ENCODE peak calls at places on chromosomes 5 and 9, in five cellular contexts. One of them, this sample, is unnamed.

GRCh38 chr5:501833-502184 is 22.4 kb downstream of the SLC9A3 start:
- DNase-seq in PC-3: no peak
- DNase-seq in NCI-H1105 treated with DMSO at 0.1 percent for 48 hours: no peak
- DNase-seq in AG09309: no peak
- DNase-seq in activated CD8-positive, alpha-beta memory T cell treated with anti-CD3 and anti-CD28 coated beads, Interleukin-2, amount 50 U/mL, for 4 hours: no peak
- DNase-seq in this sample: no peak

GRCh38 chr5:54558362-54558761 is 40.8 kb downstream of the SNX18 start:
- DNase-seq in activated CD8-positive, alpha-beta memory T cell treated with anti-CD3 and anti-CD28 coated beads, Interleukin-2, amount 50 U/mL, for 4 hours: no peak
- DNase-seq in PC-3: no peak
- DNase-seq in NCI-H1105 treated with DMSO at 0.1 percent for 48 hours: no peak
- DNase-seq in AG09309: no peak
- DNase-seq in this sample: no peak

GRCh38 chr5:168528521-168529360 is at the start of gene FBLL1:
- DNase-seq in NCI-H1105 treated with DMSO at 0.1 percent for 48 hours: peak
- DNase-seq in AG09309: no peak
- DNase-seq in activated CD8-positive, alpha-beta memory T cell treated with anti-CD3 and anti-CD28 coated beads, Interleukin-2, amount 50 U/mL, for 4 hours: peak
- DNase-seq in PC-3: no peak
- DNase-seq in this sample: no peak

GRCh38 chr5:132099073-132099748 is 25.6 kb downstream of the CSF2 start:
- DNase-seq in AG09309: no peak
- DNase-seq in activated CD8-positive, alpha-beta memory T cell treated with anti-CD3 and anti-CD28 coated beads, Interleukin-2, amount 50 U/mL, for 4 hours: peak
- DNase-seq in NCI-H1105 treated with DMSO at 0.1 percent for 48 hours: no peak
- DNase-seq in PC-3: no peak
- DNase-seq in this sample: no peak

GRCh38 chr9:18623201-18623600 is 149.2 kb downstream of the ADAMTSL1 start:
- DNase-seq in NCI-H1105 treated with DMSO at 0.1 percent for 48 hours: no peak
- DNase-seq in activated CD8-positive, alpha-beta memory T cell treated with anti-CD3 and anti-CD28 coated beads, Interleukin-2, amount 50 U/mL, for 4 hours: no peak
- DNase-seq in PC-3: no peak
- DNase-seq in AG09309: no peak
- DNase-seq in this sample: no peak

GRCh38 chr9:124149992-124150391 is 107.8 kb upstream of the NEK6 start:
- DNase-seq in PC-3: peak
- DNase-seq in AG09309: no peak
- DNase-seq in activated CD8-positive, alpha-beta memory T cell treated with anti-CD3 and anti-CD28 coated beads, Interleukin-2, amount 50 U/mL, for 4 hours: no peak
- DNase-seq in NCI-H1105 treated with DMSO at 0.1 percent for 48 hours: no peak
- DNase-seq in this sample: no peak

GRCh38 chr5:134041570-134042411 is 37.0 kb upstream of the VDAC1 start:
- DNase-seq in AG09309: no peak
- DNase-seq in NCI-H1105 treated with DMSO at 0.1 percent for 48 hours: no peak
- DNase-seq in PC-3: no peak
- DNase-seq in activated CD8-positive, alpha-beta memory T cell treated with anti-CD3 and anti-CD28 coated beads, Interleukin-2, amount 50 U/mL, for 4 hours: no peak
- DNase-seq in this sample: no peak

GRCh38 chr9:134620751-134621557 is 20.6 kb upstream of the COL5A1 start:
- DNase-seq in PC-3: no peak
- DNase-seq in NCI-H1105 treated with DMSO at 0.1 percent for 48 hours: no peak
- DNase-seq in activated CD8-positive, alpha-beta memory T cell treated with anti-CD3 and anti-CD28 coated beads, Interleukin-2, amount 50 U/mL, for 4 hours: peak
- DNase-seq in AG09309: no peak
- DNase-seq in this sample: no peak

GRCh38 chr5:117220730-117221129 is 646.1 kb upstream of the SEMA6A start:
- DNase-seq in PC-3: no peak
- DNase-seq in AG09309: no peak
- DNase-seq in NCI-H1105 treated with DMSO at 0.1 percent for 48 hours: no peak
- DNase-seq in activated CD8-positive, alpha-beta memory T cell treated with anti-CD3 and anti-CD28 coated beads, Interleukin-2, amount 50 U/mL, for 4 hours: no peak
- DNase-seq in this sample: no peak

GRCh38 chr9:130186839-130187522 is 14.8 kb downstream of the NCS1 start:
- DNase-seq in AG09309: no peak
- DNase-seq in NCI-H1105 treated with DMSO at 0.1 percent for 48 hours: no peak
- DNase-seq in activated CD8-positive, alpha-beta memory T cell treated with anti-CD3 and anti-CD28 coated beads, Interleukin-2, amount 50 U/mL, for 4 hours: peak
- DNase-seq in PC-3: peak
- DNase-seq in this sample: no peak

GRCh38 chr9:101371813-101372212 is 13.0 kb downstream of the BAAT start:
- DNase-seq in NCI-H1105 treated with DMSO at 0.1 percent for 48 hours: no peak
- DNase-seq in PC-3: no peak
- DNase-seq in activated CD8-positive, alpha-beta memory T cell treated with anti-CD3 and anti-CD28 coated beads, Interleukin-2, amount 50 U/mL, for 4 hours: no peak
- DNase-seq in AG09309: no peak
- DNase-seq in this sample: no peak

GRCh38 chr5:5767286-5767928 is 344.9 kb downstream of the ICE1 start:
- DNase-seq in AG09309: no peak
- DNase-seq in activated CD8-positive, alpha-beta memory T cell treated with anti-CD3 and anti-CD28 coated beads, Interleukin-2, amount 50 U/mL, for 4 hours: no peak
- DNase-seq in PC-3: no peak
- DNase-seq in NCI-H1105 treated with DMSO at 0.1 percent for 48 hours: peak
- DNase-seq in this sample: no peak

GRCh38 chr9:96048116-96048953 is 172.8 kb downstream of the ERCC6L2 start:
- DNase-seq in PC-3: no peak
- DNase-seq in NCI-H1105 treated with DMSO at 0.1 percent for 48 hours: no peak
- DNase-seq in activated CD8-positive, alpha-beta memory T cell treated with anti-CD3 and anti-CD28 coated beads, Interleukin-2, amount 50 U/mL, for 4 hours: peak
- DNase-seq in AG09309: no peak
- DNase-seq in this sample: no peak

GRCh38 chr5:147170603-147171002 is 64.2 kb upstream of the STK32A start:
- DNase-seq in NCI-H1105 treated with DMSO at 0.1 percent for 48 hours: no peak
- DNase-seq in activated CD8-positive, alpha-beta memory T cell treated with anti-CD3 and anti-CD28 coated beads, Interleukin-2, amount 50 U/mL, for 4 hours: no peak
- DNase-seq in PC-3: no peak
- DNase-seq in AG09309: no peak
- DNase-seq in this sample: no peak

GRCh38 chr9:81896067-81896466 is 32.2 kb upstream of the SPATA31D4 start:
- DNase-seq in NCI-H1105 treated with DMSO at 0.1 percent for 48 hours: no peak
- DNase-seq in activated CD8-positive, alpha-beta memory T cell treated with anti-CD3 and anti-CD28 coated beads, Interleukin-2, amount 50 U/mL, for 4 hours: no peak
- DNase-seq in AG09309: no peak
- DNase-seq in PC-3: no peak
- DNase-seq in this sample: no peak

GRCh38 chr9:88990721-88991065 is 575 bp upstream of the S1PR3 start:
- DNase-seq in NCI-H1105 treated with DMSO at 0.1 percent for 48 hours: no peak
- DNase-seq in PC-3: no peak
- DNase-seq in AG09309: no peak
- DNase-seq in activated CD8-positive, alpha-beta memory T cell treated with anti-CD3 and anti-CD28 coated beads, Interleukin-2, amount 50 U/mL, for 4 hours: no peak
- DNase-seq in this sample: no peak

GRCh38 chr5:158431369-158432029 is 572.6 kb upstream of the CLINT1 start:
- DNase-seq in AG09309: no peak
- DNase-seq in PC-3: no peak
- DNase-seq in activated CD8-positive, alpha-beta memory T cell treated with anti-CD3 and anti-CD28 coated beads, Interleukin-2, amount 50 U/mL, for 4 hours: no peak
- DNase-seq in NCI-H1105 treated with DMSO at 0.1 percent for 48 hours: no peak
- DNase-seq in this sample: no peak

GRCh38 chr5:91194861-91195460 is 188.2 kb downstream of the ARRDC3 start:
- DNase-seq in AG09309: no peak
- DNase-seq in NCI-H1105 treated with DMSO at 0.1 percent for 48 hours: peak
- DNase-seq in PC-3: no peak
- DNase-seq in activated CD8-positive, alpha-beta memory T cell treated with anti-CD3 and anti-CD28 coated beads, Interleukin-2, amount 50 U/mL, for 4 hours: no peak
- DNase-seq in this sample: peak

GRCh38 chr9:120755827-120756434 is 37.3 kb downstream of the FBXW2 start:
- DNase-seq in NCI-H1105 treated with DMSO at 0.1 percent for 48 hours: peak
- DNase-seq in PC-3: peak
- DNase-seq in activated CD8-positive, alpha-beta memory T cell treated with anti-CD3 and anti-CD28 coated beads, Interleukin-2, amount 50 U/mL, for 4 hours: peak
- DNase-seq in AG09309: no peak
- DNase-seq in this sample: peak

GRCh38 chr5:67395790-67396418 is 199.3 kb upstream of the CD180 start:
- DNase-seq in PC-3: no peak
- DNase-seq in AG09309: no peak
- DNase-seq in NCI-H1105 treated with DMSO at 0.1 percent for 48 hours: no peak
- DNase-seq in activated CD8-positive, alpha-beta memory T cell treated with anti-CD3 and anti-CD28 coated beads, Interleukin-2, amount 50 U/mL, for 4 hours: no peak
- DNase-seq in this sample: no peak

GRCh38 chr9:19940808-19941207 is 152.0 kb upstream of the SLC24A2 start:
- DNase-seq in AG09309: no peak
- DNase-seq in PC-3: no peak
- DNase-seq in activated CD8-positive, alpha-beta memory T cell treated with anti-CD3 and anti-CD28 coated beads, Interleukin-2, amount 50 U/mL, for 4 hours: no peak
- DNase-seq in NCI-H1105 treated with DMSO at 0.1 percent for 48 hours: no peak
- DNase-seq in this sample: no peak

This sample was measured in NCI-H2107.